ENCODE peak calls at places on chromosome 16, in five cellular contexts. One of them, this sample, is unnamed.
A peak's percentile ranks its signal among the peaks of the same experiment; 100 is the strongest.

GRCh38 chr16:57245472-57246113 is 534 bp downstream of the ARL2BP start:
- DNase-seq in AG04450: no peak
- DNase-seq in fibroblast of lung: peak; percentile 8
- DNase-seq in colonic mucosa: peak; percentile 52
- DNase-seq in heart left ventricle: peak; percentile 57
- DNase-seq in this sample: no peak

GRCh38 chr16:13645525-13645924 is 274.4 kb upstream of the ERCC4 start:
- DNase-seq in AG04450: no peak
- DNase-seq in fibroblast of lung: no peak
- DNase-seq in colonic mucosa: no peak
- DNase-seq in heart left ventricle: no peak
- DNase-seq in this sample: no peak

GRCh38 chr16:88534731-88535141 is 35.5 kb upstream of the ZC3H18 start:
- DNase-seq in AG04450: no peak
- DNase-seq in fibroblast of lung: peak; percentile 42
- DNase-seq in colonic mucosa: no peak
- DNase-seq in heart left ventricle: peak; percentile 75
- DNase-seq in this sample: peak; percentile 22

GRCh38 chr16:17160285-17160854 is 310.4 kb downstream of the XYLT1 start:
- DNase-seq in AG04450: no peak
- DNase-seq in fibroblast of lung: peak; percentile 26
- DNase-seq in colonic mucosa: no peak
- DNase-seq in heart left ventricle: no peak
- DNase-seq in this sample: no peak

GRCh38 chr16:84905965-84906460 is 86.2 kb downstream of the CRISPLD2 start:
- DNase-seq in AG04450: no peak
- DNase-seq in fibroblast of lung: no peak
- DNase-seq in colonic mucosa: no peak
- DNase-seq in heart left ventricle: no peak
- DNase-seq in this sample: no peak

GRCh38 chr16:24721830-24722238 is 7.6 kb upstream of the TNRC6A start:
- DNase-seq in AG04450: no peak
- DNase-seq in fibroblast of lung: no peak
- DNase-seq in colonic mucosa: no peak
- DNase-seq in heart left ventricle: no peak
- DNase-seq in this sample: no peak

GRCh38 chr16:9012848-9013507 is 49.3 kb upstream of the USP7 start:
- DNase-seq in AG04450: no peak
- DNase-seq in fibroblast of lung: peak; percentile 5
- DNase-seq in colonic mucosa: no peak
- DNase-seq in heart left ventricle: peak; percentile 32
- DNase-seq in this sample: no peak

GRCh38 chr16:75593825-75594820 is 27.9 kb downstream of the GABARAPL2 start:
- DNase-seq in AG04450: no peak
- DNase-seq in fibroblast of lung: peak; percentile 9
- DNase-seq in colonic mucosa: no peak
- DNase-seq in heart left ventricle: no peak
- DNase-seq in this sample: peak; percentile 50

GRCh38 chr16:73032548-73033270 is 15.2 kb downstream of the ZFHX3 start:
- DNase-seq in AG04450: no peak
- DNase-seq in fibroblast of lung: no peak
- DNase-seq in colonic mucosa: no peak
- DNase-seq in heart left ventricle: no peak
- DNase-seq in this sample: no peak

GRCh38 chr16:55333690-55334089 is 9.7 kb downstream of the IRX6 start:
- DNase-seq in AG04450: no peak
- DNase-seq in fibroblast of lung: no peak
- DNase-seq in colonic mucosa: no peak
- DNase-seq in heart left ventricle: no peak
- DNase-seq in this sample: no peak

GRCh38 chr16:320206-320605 is 32.3 kb downstream of the AXIN1 start:
- DNase-seq in AG04450: no peak
- DNase-seq in fibroblast of lung: no peak
- DNase-seq in colonic mucosa: no peak
- DNase-seq in heart left ventricle: no peak
- DNase-seq in this sample: no peak

GRCh38 chr16:73020409-73020884 is 27.5 kb downstream of the ZFHX3 start:
- DNase-seq in AG04450: peak; percentile 46
- DNase-seq in fibroblast of lung: peak; percentile 96
- DNase-seq in colonic mucosa: peak; percentile 71
- DNase-seq in heart left ventricle: peak; percentile 90
- DNase-seq in this sample: peak; percentile 82

GRCh38 chr16:31131841-31132271 is 3.7 kb downstream of the PRSS8 start:
- DNase-seq in AG04450: no peak
- DNase-seq in fibroblast of lung: no peak
- DNase-seq in colonic mucosa: peak; percentile 88
- DNase-seq in heart left ventricle: no peak
- DNase-seq in this sample: no peak

GRCh38 chr16:67534420-67534819 is 5.8 kb downstream of the RIPOR1 start:
- DNase-seq in AG04450: no peak
- DNase-seq in fibroblast of lung: no peak
- DNase-seq in colonic mucosa: no peak
- DNase-seq in heart left ventricle: no peak
- DNase-seq in this sample: no peak
- TF ChIP-seq CTCF in AG04450: no peak
- TF ChIP-seq CTCF in fibroblast of lung: no peak
- TF ChIP-seq CTCF in colonic mucosa: no peak
- TF ChIP-seq CTCF in heart left ventricle: no peak
- TF ChIP-seq CTCF in this sample: no peak

GRCh38 chr16:53985865-53986264 is 281.9 kb downstream of the FTO start:
- DNase-seq in AG04450: no peak
- DNase-seq in fibroblast of lung: no peak
- DNase-seq in colonic mucosa: no peak
- DNase-seq in heart left ventricle: no peak
- DNase-seq in this sample: no peak

GRCh38 chr16:53991181-53992056 is 287.5 kb downstream of the FTO start:
- DNase-seq in AG04450: peak; percentile 55
- DNase-seq in fibroblast of lung: peak; percentile 84
- DNase-seq in colonic mucosa: no peak
- DNase-seq in heart left ventricle: no peak
- DNase-seq in this sample: no peak

GRCh38 chr16:53984936-53985335 is 281.0 kb downstream of the FTO start:
- DNase-seq in AG04450: no peak
- DNase-seq in fibroblast of lung: no peak
- DNase-seq in colonic mucosa: no peak
- DNase-seq in heart left ventricle: no peak
- DNase-seq in this sample: no peak

GRCh38 chr16:53989597-53989996 is 285.6 kb downstream of the FTO start:
- DNase-seq in AG04450: no peak
- DNase-seq in fibroblast of lung: no peak
- DNase-seq in colonic mucosa: no peak
- DNase-seq in heart left ventricle: no peak
- DNase-seq in this sample: no peak

DNA sequence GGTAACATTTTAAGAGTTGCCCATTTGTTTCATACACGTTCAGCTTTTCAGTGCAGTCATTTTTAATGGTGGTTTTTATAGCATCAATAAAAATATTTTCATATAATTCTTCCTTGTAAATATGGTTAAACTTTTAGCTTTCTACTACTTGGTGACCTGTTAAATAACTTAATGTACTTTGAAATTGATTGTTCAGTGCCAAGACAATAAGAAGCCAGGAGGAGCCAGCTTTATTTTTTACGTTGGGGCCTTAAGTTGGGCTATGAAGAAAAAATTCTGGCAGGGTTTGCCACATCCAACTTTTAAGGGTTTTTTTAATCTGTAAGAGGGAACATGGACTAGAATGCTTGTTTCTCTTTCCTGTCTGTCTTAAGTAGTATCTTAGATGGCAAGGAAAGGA is 284.2 kb downstream of the FTO start:
- DNase-seq in AG04450: no peak
- DNase-seq in fibroblast of lung: no peak
- DNase-seq in colonic mucosa: no peak
- DNase-seq in heart left ventricle: no peak
- DNase-seq in this sample: no peak
- TF ChIP-seq CTCF in AG04450: no peak
- TF ChIP-seq CTCF in fibroblast of lung: no peak
- TF ChIP-seq CTCF in colonic mucosa: no peak
- TF ChIP-seq CTCF in heart left ventricle: no peak
- TF ChIP-seq CTCF in this sample: no peak

GRCh38 chr16:81780350-81780749 is 1.3 kb downstream of the PLCG2 start:
- DNase-seq in AG04450: no peak
- DNase-seq in fibroblast of lung: no peak
- DNase-seq in colonic mucosa: no peak
- DNase-seq in heart left ventricle: no peak
- DNase-seq in this sample: no peak

GRCh38 chr16:81775570-81775969 is 3.5 kb upstream of the PLCG2 start:
- DNase-seq in AG04450: no peak
- DNase-seq in fibroblast of lung: no peak
- DNase-seq in colonic mucosa: no peak
- DNase-seq in heart left ventricle: no peak
- DNase-seq in this sample: no peak

GRCh38 chr16:81778861-81779539 is at the start of gene PLCG2:
- DNase-seq in AG04450: no peak
- DNase-seq in fibroblast of lung: peak; percentile 3
- DNase-seq in colonic mucosa: peak; percentile 84
- DNase-seq in heart left ventricle: peak; percentile 80
- DNase-seq in this sample: no peak

GRCh38 chr16:81778231-81778630 is 860 bp upstream of the PLCG2 start:
- DNase-seq in AG04450: no peak
- DNase-seq in fibroblast of lung: no peak
- DNase-seq in colonic mucosa: no peak
- DNase-seq in heart left ventricle: no peak
- DNase-seq in this sample: no peak

GRCh38 chr16:81779540-81780320 is 639 bp downstream of the PLCG2 start:
- DNase-seq in AG04450: no peak
- DNase-seq in fibroblast of lung: no peak
- DNase-seq in colonic mucosa: no peak
- DNase-seq in heart left ventricle: peak; percentile 43
- DNase-seq in this sample: no peak
- TF ChIP-seq CTCF in AG04450: no peak
- TF ChIP-seq CTCF in fibroblast of lung: no peak
- TF ChIP-seq CTCF in colonic mucosa: no peak
- TF ChIP-seq CTCF in heart left ventricle: no peak
- TF ChIP-seq CTCF in this sample: no peak

DNA sequence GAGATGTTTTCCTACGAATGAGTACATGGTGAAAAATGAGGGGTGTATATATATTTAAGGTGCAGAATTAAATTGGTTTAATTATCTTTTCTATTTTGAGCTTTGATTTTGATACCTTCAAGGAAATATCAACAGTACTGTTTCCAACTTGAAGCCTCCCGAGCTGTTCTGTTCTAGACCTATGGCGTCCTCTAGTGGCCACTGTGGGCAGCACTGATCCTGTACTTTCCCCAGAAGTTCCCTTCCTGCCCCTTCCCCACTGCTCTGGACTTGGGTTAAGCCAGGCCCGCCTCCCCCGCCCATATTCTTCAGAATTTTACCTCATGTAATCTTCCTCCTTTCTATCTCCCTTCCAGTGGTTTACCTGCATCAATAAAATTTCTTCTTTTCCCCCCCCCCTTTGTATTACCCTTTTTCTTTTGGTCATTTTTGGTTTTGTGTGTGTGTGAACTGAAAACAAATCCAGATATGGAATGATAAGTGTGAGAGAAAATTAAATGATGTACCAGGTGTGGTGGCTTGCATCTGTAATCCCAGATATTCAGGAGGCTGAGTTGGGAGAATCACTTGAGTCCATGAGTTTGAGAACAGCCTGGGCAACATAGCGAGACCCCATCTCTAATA is 1643.5 kb downstream of the TP53TG3F start:
- DNase-seq in AG04450: no peak
- DNase-seq in fibroblast of lung: no peak
- DNase-seq in colonic mucosa: no peak
- DNase-seq in heart left ventricle: no peak
- DNase-seq in this sample: no peak
- TF ChIP-seq CTCF in AG04450: no peak
- TF ChIP-seq CTCF in fibroblast of lung: no peak
- TF ChIP-seq CTCF in colonic mucosa: no peak
- TF ChIP-seq CTCF in heart left ventricle: peak; percentile 29
- TF ChIP-seq CTCF in this sample: peak; percentile 53

GRCh38 chr16:79838860-79839259 is 238.3 kb upstream of the MAF start:
- DNase-seq in AG04450: no peak
- DNase-seq in fibroblast of lung: peak; percentile 91
- DNase-seq in colonic mucosa: peak; percentile 33
- DNase-seq in heart left ventricle: no peak
- DNase-seq in this sample: no peak

GRCh38 chr16:79839450-79839849 is 238.9 kb upstream of the MAF start:
- DNase-seq in AG04450: no peak
- DNase-seq in fibroblast of lung: peak; percentile 57
- DNase-seq in colonic mucosa: no peak
- DNase-seq in heart left ventricle: no peak
- DNase-seq in this sample: no peak

GRCh38 chr16:79833559-79833958 is 233.0 kb upstream of the MAF start:
- DNase-seq in AG04450: no peak
- DNase-seq in fibroblast of lung: no peak
- DNase-seq in colonic mucosa: no peak
- DNase-seq in heart left ventricle: no peak
- DNase-seq in this sample: no peak

GRCh38 chr16:79834720-79835119 is 234.2 kb upstream of the MAF start:
- DNase-seq in AG04450: no peak
- DNase-seq in fibroblast of lung: no peak
- DNase-seq in colonic mucosa: no peak
- DNase-seq in heart left ventricle: no peak
- DNase-seq in this sample: no peak

GRCh38 chr16:79836129-79836528 is 235.6 kb upstream of the MAF start:
- DNase-seq in AG04450: no peak
- DNase-seq in fibroblast of lung: no peak
- DNase-seq in colonic mucosa: no peak
- DNase-seq in heart left ventricle: no peak
- DNase-seq in this sample: no peak
- TF ChIP-seq CTCF in AG04450: no peak
- TF ChIP-seq CTCF in fibroblast of lung: no peak
- TF ChIP-seq CTCF in colonic mucosa: no peak
- TF ChIP-seq CTCF in heart left ventricle: no peak
- TF ChIP-seq CTCF in this sample: no peak

DNA sequence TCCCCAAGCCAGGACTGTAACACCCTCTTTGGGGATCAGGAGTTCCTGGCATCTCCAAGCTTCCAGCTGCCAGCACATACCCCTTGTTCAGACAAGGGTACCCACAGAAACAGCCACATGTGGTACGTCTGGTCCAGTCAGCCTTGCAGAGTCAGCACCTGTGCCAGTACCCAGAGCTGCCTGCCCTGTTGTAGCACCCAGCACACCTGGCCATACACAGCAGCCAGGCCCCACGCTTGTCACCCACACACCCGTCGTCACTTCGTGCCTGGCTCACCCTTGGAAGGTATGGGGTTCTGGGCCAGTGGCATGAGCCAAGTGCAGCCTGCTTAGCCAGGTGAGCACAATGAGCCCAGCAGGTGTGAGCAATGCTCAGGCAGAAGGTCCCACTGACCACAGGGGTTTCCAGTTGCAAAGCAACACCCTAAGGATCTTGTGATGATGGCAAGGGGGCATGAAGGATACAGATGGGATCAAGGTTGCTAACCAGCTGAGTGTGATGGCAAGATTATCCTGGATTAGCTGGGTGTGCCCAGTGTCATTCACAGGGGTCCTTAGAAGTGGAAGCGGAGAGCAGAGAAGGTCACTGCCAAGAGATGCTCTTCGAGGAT is 202.3 kb downstream of the CPPED1 start:
- DNase-seq in AG04450: no peak
- DNase-seq in fibroblast of lung: no peak
- DNase-seq in colonic mucosa: no peak
- DNase-seq in heart left ventricle: no peak
- DNase-seq in this sample: no peak
- TF ChIP-seq CTCF in AG04450: no peak
- TF ChIP-seq CTCF in fibroblast of lung: no peak
- TF ChIP-seq CTCF in colonic mucosa: no peak
- TF ChIP-seq CTCF in heart left ventricle: no peak
- TF ChIP-seq CTCF in this sample: no peak